ENCODE peak calls at places on chromosomes 16 and 17, in seven cellular contexts. E is H1, N is HepG2, P is SK-N-SH, O is K562, W is HCT116, V is GM12878. C is an unnamed sample.
A peak's percentile ranks its signal among the peaks of the same experiment; 100 is the strongest.

GRCh38 chr17:29073520-29073919 is 30.6 kb downstream of the PIPOX start:
- DNase-seq in V (no peak), N (no peak), E (no peak), P (no peak), W (no peak), O (no peak), C (no peak)

GRCh38 chr17:40967581-40967980 is 833 bp upstream of the KRT39 start:
- DNase-seq in P (no peak), O (no peak), E (no peak), W (no peak), V (no peak), N (no peak), C (no peak)

GRCh38 chr16:72560617-72561016 is 388.7 kb upstream of the PMFBP1 start:
- DNase-seq in N (peak; percentile 53), V (no peak), P (no peak), E (no peak), W (no peak), O (no peak), C (no peak)

GRCh38 chr17:57645950-57646686 is 99.0 kb downstream of the CCDC182 start:
- DNase-seq in W (no peak), N (no peak), V (no peak), P (no peak), O (peak; percentile 12), E (no peak), C (no peak)

GRCh38 chr17:13869301-13869700 is 200.0 kb upstream of the COX10 start:
- DNase-seq in P (no peak), V (no peak), O (no peak), E (no peak), N (no peak), W (no peak), C (no peak)

GRCh38 chr17:50642722-50643656 is 8.3 kb downstream of the ABCC3 start:
- DNase-seq in O (no peak), W (no peak), P (no peak), N (peak; percentile 71), V (no peak), E (no peak), C (no peak)

GRCh38 chr16:65111306-65111705 is 10.6 kb downstream of the CDH11 start:
- DNase-seq in W (no peak), O (no peak), N (no peak), P (peak; percentile 19), V (no peak), E (no peak), C (peak; percentile 8)

GRCh38 chr17:6554871-6555330 is 1.5 kb downstream of the PITPNM3 start:
- DNase-seq in V (no peak), N (no peak), W (no peak), P (peak; percentile 32), O (no peak), E (no peak), C (no peak)

GRCh38 chr17:12512712-12513355 is 152.9 kb upstream of the MYOCD start:
- DNase-seq in O (no peak), E (no peak), P (no peak), V (no peak), N (no peak), W (no peak), C (no peak)

GRCh38 chr16:87965973-87966667 is 14.9 kb downstream of the BANP start:
- DNase-seq in O (no peak), V (no peak), E (no peak), W (no peak), P (peak; percentile 82), N (no peak), C (no peak)

GRCh38 chr17:10003705-10004104 is 98.6 kb upstream of the RCVRN start:
- DNase-seq in P (no peak), V (no peak), E (no peak), W (no peak), O (no peak), N (no peak), C (no peak)

GRCh38 chr17:27338536-27338985 is 44.6 kb downstream of the WSB1 start:
- DNase-seq in N (no peak), P (no peak), W (no peak), V (peak; percentile 66), E (no peak), O (no peak), C (no peak)

GRCh38 chr17:6669479-6670212 is 18.1 kb downstream of the C17orf100 start:
- DNase-seq in V (no peak), O (no peak), W (peak; percentile 80), E (no peak), P (no peak), N (no peak), C (no peak)

GRCh38 chr16:8567355-8568230 is 22.7 kb downstream of the TMEM114 start:
- DNase-seq in E (peak; percentile 88), P (peak; percentile 85), O (peak; percentile 91), V (peak; percentile 66), W (peak; percentile 94), N (peak; percentile 97), C (peak; percentile 95)

GRCh38 chr17:17041018-17041521 is 1.2 kb upstream of the MPRIP start:
- DNase-seq in O (peak; percentile 51), W (no peak), V (no peak), N (peak; percentile 60), E (no peak), P (no peak), C (no peak)

GRCh38 chr16:83345846-83346245 is 461.9 kb upstream of the HSBP1 start:
- DNase-seq in N (no peak), E (no peak), P (no peak), O (no peak), V (no peak), W (no peak), C (no peak)

GRCh38 chr17:14153374-14153773 is 83.3 kb downstream of the CDRT15 start:
- DNase-seq in N (no peak), O (no peak), E (no peak), V (no peak), P (no peak), W (no peak), C (no peak)

GRCh38 chr16:15586716-15587115 is 56.2 kb downstream of the MARF1 start:
- DNase-seq in N (no peak), P (no peak), O (no peak), V (no peak), W (no peak), E (no peak), C (no peak)

GRCh38 chr16:15593235-15593634 is 49.7 kb downstream of the MARF1 start:
- DNase-seq in P (no peak), E (no peak), V (no peak), W (no peak), O (peak; percentile 54), N (no peak), C (no peak)

GRCh38 chr16:15597135-15597534 is 45.8 kb downstream of the MARF1 start:
- DNase-seq in E (no peak), N (no peak), O (peak; percentile 18), P (no peak), V (no peak), W (no peak), C (no peak)

GRCh38 chr16:15587152-15587825 is 55.7 kb downstream of the MARF1 start:
- DNase-seq in W (no peak), N (no peak), E (no peak), P (no peak), O (no peak), V (no peak), C (no peak)

DNA sequence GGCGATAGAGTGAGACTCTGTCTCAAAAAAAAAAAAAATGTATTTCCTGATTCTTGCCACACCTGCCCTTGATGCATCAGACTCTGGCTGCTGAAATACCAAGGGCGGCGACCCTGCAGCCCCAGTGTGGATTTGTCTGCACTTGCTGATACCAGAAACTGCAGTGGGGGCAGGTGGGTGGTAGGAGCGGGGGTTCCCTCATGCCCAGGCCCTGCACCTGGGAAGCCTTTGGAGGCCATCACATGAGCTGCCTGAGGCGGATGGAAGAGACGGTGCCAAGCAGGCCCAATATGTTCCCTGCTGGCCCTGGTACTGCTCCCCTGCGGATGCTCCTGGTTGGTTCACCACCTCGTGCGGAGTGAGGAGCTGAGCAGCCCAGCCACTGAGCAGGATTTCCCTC is 50.6 kb downstream of the MARF1 start:
- DNase-seq in N (no peak), P (no peak), W (no peak), V (no peak), E (no peak), O (no peak), C (no peak)
- TF ChIP-seq JUND in N (no peak), P (no peak), W (no peak), V (no peak), E (no peak), O (no peak), C (no peak)

GRCh38 chr16:86088816-86089215 is 189.9 kb downstream of the IRF8 start:
- DNase-seq in N (no peak), E (no peak), O (no peak), P (no peak), V (no peak), W (no peak), C (no peak)

GRCh38 chr16:86087561-86088230 is 188.7 kb downstream of the IRF8 start:
- DNase-seq in E (no peak), W (no peak), P (no peak), N (no peak), V (no peak), O (no peak), C (no peak)

GRCh38 chr16:86089341-86089900 is 190.5 kb downstream of the IRF8 start:
- DNase-seq in E (no peak), V (no peak), O (no peak), W (no peak), P (no peak), N (no peak), C (no peak)

GRCh38 chr16:86087011-86087453 is 188.1 kb downstream of the IRF8 start:
- DNase-seq in O (no peak), E (no peak), W (no peak), P (no peak), N (no peak), V (no peak), C (no peak)

GRCh38 chr16:86088287-86088686 is 189.3 kb downstream of the IRF8 start:
- DNase-seq in N (no peak), E (no peak), P (no peak), O (no peak), V (no peak), W (no peak), C (no peak)
- TF ChIP-seq JUND in N (no peak), E (no peak), P (no peak), O (no peak), V (no peak), W (no peak), C (no peak)

GRCh38 chr17:61728297-61728836 is 135.0 kb downstream of the BRIP1 start:
- DNase-seq in E (no peak), W (no peak), P (no peak), O (no peak), N (no peak), V (no peak), C (no peak)

GRCh38 chr17:61731330-61731729 is 132.0 kb downstream of the BRIP1 start:
- DNase-seq in P (peak; percentile 10), W (no peak), O (no peak), E (no peak), V (no peak), N (no peak), C (no peak)

GRCh38 chr17:61732169-61732568 is 131.2 kb downstream of the BRIP1 start:
- DNase-seq in O (no peak), N (no peak), W (no peak), V (no peak), P (no peak), E (no peak), C (no peak)

GRCh38 chr17:61726977-61727376 is 136.0 kb upstream of the NACA2 start:
- DNase-seq in V (no peak), N (no peak), O (no peak), E (no peak), W (no peak), P (no peak), C (no peak)

GRCh38 chr17:61729690-61730268 is 133.5 kb downstream of the BRIP1 start:
- DNase-seq in V (no peak), W (no peak), N (no peak), P (peak; percentile 10), O (no peak), E (no peak), C (no peak)
- TF ChIP-seq JUND in V (no peak), W (no peak), N (no peak), P (no peak), O (no peak), E (no peak), C (no peak)

GRCh38 chr16:2971985-2972784 is 3.0 kb downstream of the PAQR4 start:
- DNase-seq in P (no peak), N (no peak), V (no peak), E (no peak), O (peak; percentile 32), W (no peak), C (no peak)
- TF ChIP-seq JUND in P (no peak), N (no peak), V (no peak), E (no peak), O (no peak), W (no peak), C (no peak)